ENCODE peak calls at places on chromosomes 1 and 21, in four cellular contexts. One of them, this sample, is unnamed.

GRCh38 chr1:16155537-16156410 is at the start of gene EPHA2:
- DNase-seq in gastrocnemius medialis: peak
- DNase-seq in uterus: peak
- DNase-seq in Peyer's patch: peak
- DNase-seq in this sample: peak

GRCh38 chr1:202143011-202143767 is 1.3 kb downstream of the ARL8A start:
- DNase-seq in gastrocnemius medialis: peak
- DNase-seq in uterus: peak
- DNase-seq in Peyer's patch: peak
- DNase-seq in this sample: no peak

GRCh38 chr21:26236281-26236680 is 65.7 kb upstream of the APP start:
- DNase-seq in gastrocnemius medialis: no peak
- DNase-seq in uterus: no peak
- DNase-seq in Peyer's patch: no peak
- DNase-seq in this sample: no peak

GRCh38 chr1:210482936-210483642 is 154.4 kb downstream of the HHAT start:
- DNase-seq in gastrocnemius medialis: no peak
- DNase-seq in uterus: no peak
- DNase-seq in Peyer's patch: no peak
- DNase-seq in this sample: no peak

GRCh38 chr1:30860320-30860652 is 48.3 kb downstream of the SDC3 start:
- DNase-seq in gastrocnemius medialis: no peak
- DNase-seq in uterus: no peak
- DNase-seq in Peyer's patch: no peak
- DNase-seq in this sample: no peak

GRCh38 chr1:228723287-228723686 is 12.0 kb upstream of the RHOU start:
- DNase-seq in gastrocnemius medialis: no peak
- DNase-seq in uterus: no peak
- DNase-seq in Peyer's patch: no peak
- DNase-seq in this sample: no peak

GRCh38 chr1:213568929-213569815 is 418.6 kb upstream of the PROX1 start:
- DNase-seq in gastrocnemius medialis: no peak
- DNase-seq in uterus: no peak
- DNase-seq in Peyer's patch: no peak
- DNase-seq in this sample: no peak

GRCh38 chr21:34734696-34735095 is 65.9 kb downstream of the CLIC6 start:
- DNase-seq in gastrocnemius medialis: peak
- DNase-seq in uterus: no peak
- DNase-seq in Peyer's patch: no peak
- DNase-seq in this sample: peak

GRCh38 chr1:64598100-64598571 is 128.2 kb downstream of the CACHD1 start:
- DNase-seq in gastrocnemius medialis: no peak
- DNase-seq in uterus: no peak
- DNase-seq in Peyer's patch: no peak
- DNase-seq in this sample: no peak

GRCh38 chr1:56516539-56517252 is 62.7 kb downstream of the PLPP3 start:
- DNase-seq in gastrocnemius medialis: no peak
- DNase-seq in uterus: no peak
- DNase-seq in Peyer's patch: peak
- DNase-seq in this sample: peak

GRCh38 chr1:154179951-154180687 is 11.8 kb downstream of the TPM3 start:
- DNase-seq in gastrocnemius medialis: no peak
- DNase-seq in uterus: no peak
- DNase-seq in Peyer's patch: peak
- DNase-seq in this sample: peak

GRCh38 chr1:236534164-236534651 is 10.4 kb downstream of the LGALS8 start:
- DNase-seq in gastrocnemius medialis: no peak
- DNase-seq in uterus: no peak
- DNase-seq in Peyer's patch: no peak
- DNase-seq in this sample: no peak

GRCh38 chr21:44011774-44012473 is at the start of gene TRAPPC10:
- DNase-seq in gastrocnemius medialis: peak
- DNase-seq in uterus: peak
- DNase-seq in Peyer's patch: peak
- DNase-seq in this sample: peak
- TF ChIP-seq POLR2A in gastrocnemius medialis: peak
- TF ChIP-seq POLR2A in uterus: peak
- TF ChIP-seq POLR2A in Peyer's patch: peak
- TF ChIP-seq POLR2A in this sample: no peak

GRCh38 chr1:115839706-115840095 is 1.2 kb downstream of the NHLH2 start:
- DNase-seq in gastrocnemius medialis: no peak
- DNase-seq in uterus: no peak
- DNase-seq in Peyer's patch: no peak
- DNase-seq in this sample: no peak

GRCh38 chr1:115838426-115838804 is 2.5 kb downstream of the NHLH2 start:
- DNase-seq in gastrocnemius medialis: no peak
- DNase-seq in uterus: no peak
- DNase-seq in Peyer's patch: no peak
- DNase-seq in this sample: no peak

GRCh38 chr1:115837762-115838421 is 3.0 kb downstream of the NHLH2 start:
- DNase-seq in gastrocnemius medialis: no peak
- DNase-seq in uterus: no peak
- DNase-seq in Peyer's patch: no peak
- DNase-seq in this sample: no peak

GRCh38 chr1:115837386-115837761 is 3.6 kb downstream of the NHLH2 start:
- DNase-seq in gastrocnemius medialis: no peak
- DNase-seq in uterus: no peak
- DNase-seq in Peyer's patch: no peak
- DNase-seq in this sample: no peak

DNA sequence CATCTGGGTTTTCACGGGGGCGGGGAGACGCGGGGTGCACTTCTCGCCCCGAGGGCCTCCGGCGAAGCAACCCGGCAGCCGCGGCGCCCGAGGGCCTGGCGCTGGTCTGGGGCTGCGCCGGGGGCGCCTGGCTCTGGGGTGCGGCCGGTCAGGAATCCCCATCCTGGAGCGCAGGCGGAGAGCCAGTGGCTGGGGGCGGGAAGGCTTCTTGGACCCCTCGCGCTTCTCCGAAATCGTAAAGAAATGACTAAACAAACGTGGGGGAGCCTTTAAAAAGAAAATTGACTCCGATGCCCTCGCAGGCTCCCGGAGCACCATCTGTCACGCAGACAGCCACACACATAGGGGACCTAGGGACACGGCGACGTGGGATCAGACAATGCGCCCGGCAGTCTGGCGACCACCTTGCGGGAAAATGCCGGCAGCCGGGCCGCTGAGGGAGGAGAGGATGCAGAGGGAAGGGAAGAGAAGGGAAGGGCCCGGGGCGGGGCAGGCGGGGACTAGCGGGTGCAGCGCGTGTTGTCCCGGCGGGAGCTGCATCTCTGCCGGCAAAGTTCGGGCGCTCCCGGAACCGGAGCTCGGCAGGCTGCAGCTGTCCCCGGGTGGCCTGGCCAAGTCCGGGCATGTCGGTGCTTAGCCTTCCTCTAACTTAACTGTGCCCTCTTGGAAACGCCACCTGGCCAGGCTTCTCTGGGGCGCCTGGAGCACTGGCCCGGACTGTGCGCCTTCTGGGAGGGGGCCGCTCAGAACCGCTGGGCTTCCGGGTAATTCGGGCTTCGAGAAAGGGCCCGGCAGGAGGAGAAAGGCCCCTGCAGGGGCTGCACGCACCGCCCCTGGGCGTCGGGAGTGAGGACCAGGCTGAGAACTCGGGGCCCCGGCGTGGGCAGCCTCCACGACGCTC is 1.9 kb downstream of the NHLH2 start:
- DNase-seq in gastrocnemius medialis: no peak
- DNase-seq in uterus: no peak
- DNase-seq in Peyer's patch: no peak
- DNase-seq in this sample: no peak
- H3K4me3 ChIP-seq in gastrocnemius medialis: peak
- H3K4me3 ChIP-seq in uterus: no peak
- H3K4me3 ChIP-seq in Peyer's patch: peak
- H3K4me3 ChIP-seq in this sample: peak

DNA sequence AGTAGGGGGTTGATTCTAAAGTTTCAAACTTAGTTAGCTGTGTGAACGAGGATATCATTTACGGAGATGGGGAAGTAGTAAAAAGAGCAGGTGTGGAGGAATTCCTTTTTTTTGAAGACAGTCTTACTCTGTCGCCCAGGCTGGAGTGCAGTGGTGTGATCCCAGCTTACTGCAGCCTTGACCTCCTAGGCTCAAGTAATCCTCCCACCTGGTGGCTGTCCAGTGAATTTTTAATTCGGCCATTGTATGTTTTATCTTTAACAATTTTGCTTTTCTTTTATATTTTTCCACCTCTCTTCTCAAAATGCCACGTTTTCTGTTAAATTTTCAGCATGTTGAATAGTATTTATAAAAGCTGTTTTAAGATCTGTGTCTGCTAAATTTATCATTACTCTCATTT is 12.3 kb upstream of the CENPF start:
- DNase-seq in gastrocnemius medialis: no peak
- DNase-seq in uterus: no peak
- DNase-seq in Peyer's patch: no peak
- DNase-seq in this sample: no peak
- TF ChIP-seq CTCF in gastrocnemius medialis: no peak
- TF ChIP-seq CTCF in uterus: no peak
- TF ChIP-seq CTCF in Peyer's patch: no peak
- TF ChIP-seq CTCF in this sample: no peak

DNA sequence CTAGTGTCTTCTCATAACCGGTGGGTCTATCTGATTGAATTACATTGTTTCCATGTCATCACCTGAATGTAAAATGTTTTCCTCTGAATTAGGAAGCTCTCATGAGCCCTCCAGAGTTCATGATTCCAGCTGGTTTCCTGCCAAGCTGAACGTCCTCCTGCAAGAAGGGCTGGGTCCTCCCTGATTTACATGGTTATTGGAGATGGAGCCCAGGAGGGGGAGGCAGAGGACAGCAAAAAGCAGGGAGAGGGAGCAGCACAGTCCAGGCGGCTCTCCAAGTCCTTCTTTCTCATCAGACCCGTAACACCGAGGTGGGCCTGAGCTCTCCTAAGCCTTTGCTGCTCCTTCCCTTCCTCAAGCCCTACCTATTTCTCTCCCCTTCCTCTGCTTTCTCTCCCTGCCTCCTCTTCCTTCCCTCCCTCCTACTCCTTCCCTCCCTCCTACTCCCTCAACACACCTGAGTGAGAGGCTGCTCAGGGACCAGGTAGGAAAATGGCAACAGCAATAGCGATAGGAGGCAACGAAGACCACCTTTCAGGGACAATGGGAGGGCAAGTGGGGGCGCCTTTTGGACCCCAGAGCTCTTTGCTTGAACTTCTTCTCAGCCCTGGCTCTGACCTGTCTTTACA is 265.9 kb downstream of the PRDM2 start:
- DNase-seq in gastrocnemius medialis: no peak
- DNase-seq in uterus: peak
- DNase-seq in Peyer's patch: no peak
- DNase-seq in this sample: no peak
- TF ChIP-seq POLR2A in gastrocnemius medialis: no peak
- TF ChIP-seq POLR2A in uterus: no peak
- TF ChIP-seq POLR2A in Peyer's patch: no peak
- TF ChIP-seq POLR2A in this sample: no peak

GRCh38 chr1:204516180-204516879 is at the start of gene MDM4:
- DNase-seq in gastrocnemius medialis: peak
- DNase-seq in uterus: peak
- DNase-seq in Peyer's patch: peak
- DNase-seq in this sample: peak
- H3K4me3 ChIP-seq in gastrocnemius medialis: peak
- H3K4me3 ChIP-seq in uterus: peak
- H3K4me3 ChIP-seq in Peyer's patch: peak
- H3K4me3 ChIP-seq in this sample: peak

GRCh38 chr1:175844877-175845276 is 101.5 kb upstream of the TNR start:
- DNase-seq in gastrocnemius medialis: no peak
- DNase-seq in uterus: no peak
- DNase-seq in Peyer's patch: no peak
- DNase-seq in this sample: no peak
- TF ChIP-seq CTCF in gastrocnemius medialis: no peak
- TF ChIP-seq CTCF in uterus: no peak
- TF ChIP-seq CTCF in Peyer's patch: no peak
- TF ChIP-seq CTCF in this sample: no peak

DNA sequence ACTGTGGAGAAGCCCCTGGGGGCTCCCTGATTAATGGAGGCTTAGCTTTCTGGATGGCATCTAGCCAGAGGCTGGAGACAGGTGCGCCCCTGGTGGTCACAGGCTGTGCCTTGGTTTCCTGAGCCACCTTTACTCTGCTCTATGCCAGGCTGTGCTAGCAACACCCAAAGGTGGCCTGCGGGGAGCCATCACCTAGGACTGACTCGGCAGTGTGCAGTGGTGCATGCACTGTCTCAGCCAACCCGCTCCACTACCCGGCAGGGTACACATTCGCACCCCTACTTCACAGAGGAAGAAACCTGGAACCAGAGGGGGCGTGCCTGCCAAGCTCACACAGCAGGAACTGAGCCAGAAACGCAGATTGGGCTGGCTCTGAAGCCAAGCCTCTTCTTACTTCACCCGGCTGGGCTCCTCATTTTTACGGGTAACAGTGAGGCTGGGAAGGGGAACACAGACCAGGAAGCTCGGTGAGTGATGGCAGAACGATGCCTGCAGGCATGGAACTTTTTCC is 24.8 kb downstream of the PCSK9 start:
- DNase-seq in gastrocnemius medialis: no peak
- DNase-seq in uterus: no peak
- DNase-seq in Peyer's patch: no peak
- DNase-seq in this sample: no peak
- TF ChIP-seq POLR2A in gastrocnemius medialis: no peak
- TF ChIP-seq POLR2A in uterus: no peak
- TF ChIP-seq POLR2A in Peyer's patch: no peak
- TF ChIP-seq POLR2A in this sample: no peak

GRCh38 chr21:32245971-32246370 is 32.9 kb downstream of the MIS18A start:
- DNase-seq in gastrocnemius medialis: no peak
- DNase-seq in uterus: no peak
- DNase-seq in Peyer's patch: no peak
- DNase-seq in this sample: no peak

GRCh38 chr21:32237021-32237420 is 41.8 kb downstream of the MIS18A start:
- DNase-seq in gastrocnemius medialis: no peak
- DNase-seq in uterus: no peak
- DNase-seq in Peyer's patch: no peak
- DNase-seq in this sample: no peak

GRCh38 chr21:32241434-32241785 is 37.4 kb downstream of the MIS18A start:
- DNase-seq in gastrocnemius medialis: no peak
- DNase-seq in uterus: no peak
- DNase-seq in Peyer's patch: no peak
- DNase-seq in this sample: no peak

GRCh38 chr21:32238063-32238462 is 40.8 kb downstream of the MIS18A start:
- DNase-seq in gastrocnemius medialis: no peak
- DNase-seq in uterus: no peak
- DNase-seq in Peyer's patch: no peak
- DNase-seq in this sample: no peak

GRCh38 chr21:32240708-32241433 is 38.0 kb downstream of the MIS18A start:
- DNase-seq in gastrocnemius medialis: no peak
- DNase-seq in uterus: no peak
- DNase-seq in Peyer's patch: no peak
- DNase-seq in this sample: no peak
- H3K4me3 ChIP-seq in gastrocnemius medialis: no peak
- H3K4me3 ChIP-seq in uterus: no peak
- H3K4me3 ChIP-seq in Peyer's patch: no peak
- H3K4me3 ChIP-seq in this sample: no peak